ENCODE peak calls at places on chromosomes 7 and 10, in seven cellular contexts. Z is iris pigment epithelial cell, S is epithelial cell of prostate, V is astrocyte of the cerebellum, O is AG09319, T is GM13976, I is NCI-H1092. C is an unnamed sample.

GRCh38 chr7:144671429-144671828 is 164.4 kb downstream of the TPK1 start:
- DNase-seq in O (no peak), S (peak), Z (no peak), I (no peak), V (no peak), T (no peak), C (no peak)

GRCh38 chr7:99992330-99993037 is 16.7 kb upstream of the AZGP1 start:
- DNase-seq in S (no peak), Z (no peak), V (no peak), T (no peak), O (no peak), I (no peak), C (no peak)

GRCh38 chr7:82164813-82165212 is 278.8 kb downstream of the CACNA2D1 start:
- DNase-seq in T (no peak), I (peak), O (peak), Z (peak), S (no peak), V (peak), C (peak)

GRCh38 chr7:26646666-26647065 is 217.7 kb downstream of the SKAP2 start:
- DNase-seq in S (no peak), I (no peak), T (no peak), V (no peak), O (no peak), Z (no peak), C (no peak)

GRCh38 chr7:72106405-72106804 is 305.7 kb downstream of the CALN1 start:
- DNase-seq in O (no peak), T (no peak), V (no peak), I (no peak), S (no peak), Z (no peak), C (no peak)

GRCh38 chr10:44261710-44262455 is 123.0 kb downstream of the CXCL12 start:
- DNase-seq in S (no peak), T (peak), I (no peak), O (no peak), V (no peak), Z (peak), C (no peak)

GRCh38 chr10:9603972-9604371 is 1413.7 kb upstream of the CELF2 start:
- DNase-seq in T (no peak), V (no peak), Z (no peak), O (no peak), I (no peak), S (no peak), C (no peak)

GRCh38 chr10:130054021-130054420 is 56.6 kb downstream of the C10orf143 start:
- DNase-seq in I (no peak), V (no peak), S (no peak), T (no peak), Z (no peak), O (no peak), C (no peak)

GRCh38 chr10:43410345-43410744 is 1.4 kb upstream of the HNRNPF start:
- DNase-seq in I (no peak), T (no peak), V (no peak), Z (no peak), S (no peak), O (no peak), C (no peak)

GRCh38 chr10:127532659-127533058 is 16.4 kb upstream of the NPS start:
- DNase-seq in O (no peak), Z (no peak), I (no peak), S (no peak), V (no peak), T (no peak), C (no peak)

GRCh38 chr10:125160856-125161569 is 650 bp upstream of the CTBP2 start:
- DNase-seq in I (peak), Z (peak), T (peak), V (peak), O (peak), S (no peak), C (peak)

GRCh38 chr7:116434820-116435341 is 64.7 kb upstream of the CAV2 start:
- DNase-seq in T (no peak), O (no peak), Z (peak), I (no peak), V (peak), S (peak), C (peak)

GRCh38 chr10:70358446-70358845 is 24.0 kb downstream of the LRRC20 start:
- DNase-seq in I (no peak), Z (no peak), S (no peak), O (no peak), V (no peak), T (no peak), C (no peak)

GRCh38 chr7:100396421-100396982 is 23.2 kb downstream of the PILRA start:
- DNase-seq in Z (no peak), T (peak), I (no peak), V (no peak), S (no peak), O (no peak), C (no peak)

GRCh38 chr7:22325671-22326070 is 31.3 kb downstream of the RAPGEF5 start:
- DNase-seq in Z (no peak), V (no peak), T (no peak), S (no peak), O (no peak), I (no peak), C (no peak)

GRCh38 chr10:53022663-53023088 is 250.1 kb upstream of the MBL2 start:
- DNase-seq in T (no peak), I (no peak), S (no peak), O (no peak), Z (no peak), V (no peak), C (no peak)

GRCh38 chr10:24901686-24902399 is 50.6 kb downstream of the PRTFDC1 start:
- DNase-seq in V (peak), I (no peak), Z (peak), S (peak), O (peak), T (no peak), C (peak)

GRCh38 chr7:151806204-151806603 is 70.7 kb downstream of the PRKAG2 start:
- DNase-seq in O (no peak), S (no peak), I (no peak), Z (no peak), V (peak), T (no peak), C (peak)

GRCh38 chr7:117808273-117808868 is 64.9 kb downstream of the CTTNBP2 start:
- DNase-seq in Z (peak), I (peak), S (no peak), V (peak), T (no peak), O (no peak), C (no peak)

GRCh38 chr7:93374345-93374940 is 142.3 kb downstream of the VPS50 start:
- DNase-seq in T (peak), S (no peak), I (peak), V (peak), Z (peak), O (peak), C (peak)

GRCh38 chr7:96052860-96053452 is 268.9 kb downstream of the SLC25A13 start:
- DNase-seq in T (no peak), I (no peak), V (no peak), O (no peak), S (no peak), Z (no peak), C (no peak)

GRCh38 chr7:3670898-3671297 is 369.8 kb downstream of the SDK1 start:
- DNase-seq in I (no peak), V (no peak), T (no peak), O (no peak), S (no peak), Z (peak), C (no peak)

GRCh38 chr10:72340510-72340895 is 14.2 kb downstream of the DNAJB12 start:
- DNase-seq in Z (peak), O (no peak), V (no peak), I (no peak), T (peak), S (no peak), C (peak)

GRCh38 chr7:154532771-154533170 is 470.2 kb downstream of the PAXIP1 start:
- DNase-seq in T (no peak), I (no peak), S (peak), V (no peak), O (no peak), Z (no peak), C (no peak)

GRCh38 chr7:77685219-77685618 is 11.0 kb upstream of the RSBN1L start:
- DNase-seq in T (no peak), V (no peak), I (peak), S (peak), Z (peak), O (no peak), C (no peak)

GRCh38 chr7:68679456-68680234 is 918.6 kb upstream of the AUTS2 start:
- DNase-seq in V (no peak), I (peak), T (no peak), O (no peak), Z (no peak), S (no peak), C (no peak)

GRCh38 chr10:91891285-91892001 is 17.8 kb downstream of the FGFBP3 start:
- DNase-seq in I (no peak), Z (peak), S (no peak), T (no peak), V (no peak), O (no peak), C (peak)

GRCh38 chr10:96910488-96911395 is 78.6 kb downstream of the LCOR start:
- DNase-seq in Z (peak), T (peak), I (no peak), O (no peak), V (no peak), S (no peak), C (peak)

GRCh38 chr10:118238573-118239240 is 103.4 kb downstream of the FAM204A start:
- DNase-seq in I (no peak), T (no peak), V (no peak), O (no peak), Z (peak), S (no peak), C (no peak)

GRCh38 chr7:84194484-84195260 is at the start of gene SEMA3A:
- DNase-seq in V (peak), T (no peak), Z (peak), I (peak), O (peak), S (peak), C (peak)

GRCh38 chr10:60611291-60611747 is 167.0 kb upstream of the CDK1 start:
- DNase-seq in S (peak), T (no peak), Z (peak), O (no peak), I (no peak), V (peak), C (peak)

GRCh38 chr7:122881324-122881723 is 4.9 kb downstream of the CADPS2 start:
- DNase-seq in Z (no peak), V (no peak), I (no peak), S (no peak), T (no peak), O (no peak), C (peak)

GRCh38 chr7:151455690-151456089 is 15.7 kb upstream of the CRYGN start:
- DNase-seq in Z (no peak), O (no peak), I (no peak), T (no peak), S (no peak), V (no peak), C (no peak)

GRCh38 chr7:102122026-102122425 is 164.6 kb upstream of the SH2B2 start:
- DNase-seq in T (peak), I (no peak), V (peak), Z (peak), O (no peak), S (no peak), C (peak)